ENCODE peak calls at places on chromosomes 3 and 15, in five cellular contexts. T is GM12878, V is fibroblast of lung, S is neural progenitor cell, K is SK-N-SH. E is an unnamed sample.

GRCh38 chr15:41790756-41791546 is 16.7 kb downstream of the MAPKBP1 start:
- DNase-seq in T (no peak), V (peak; percentile 86), S (no peak), K (no peak), E (peak; percentile 80)

GRCh38 chr15:62068071-62068786 is 1.5 kb downstream of the C2CD4A start:
- DNase-seq in T (no peak), V (peak; percentile 48), S (peak; percentile 80), K (peak; percentile 78), E (peak; percentile 21)

GRCh38 chr3:126807795-126808194 is 103.8 kb downstream of the CHCHD6 start:
- DNase-seq in T (no peak), V (peak; percentile 26), S (no peak), K (no peak), E (peak; percentile 63)

GRCh38 chr3:72549819-72550581 is 298.2 kb downstream of the SHQ1 start:
- DNase-seq in T (no peak), V (no peak), S (no peak), K (peak; percentile 37), E (no peak)

GRCh38 chr3:40821316-40821715 is 296.6 kb downstream of the ZNF621 start:
- DNase-seq in T (no peak), V (no peak), S (no peak), K (no peak), E (no peak)

GRCh38 chr3:49602877-49603411 is 48.7 kb downstream of the BSN start:
- DNase-seq in T (no peak), V (no peak), S (no peak), K (no peak), E (peak; percentile 83)

GRCh38 chr15:31554261-31554660 is 227.6 kb downstream of the KLF13 start:
- DNase-seq in T (no peak), V (peak; percentile 92), S (no peak), K (no peak), E (no peak)

GRCh38 chr3:50156549-50156948 is 1.4 kb downstream of the SEMA3F start:
- DNase-seq in T (no peak), V (no peak), S (no peak), K (no peak), E (no peak)

GRCh38 chr15:68352401-68353062 is 75.0 kb downstream of the FEM1B start:
- DNase-seq in T (peak; percentile 21), V (peak; percentile 96), S (no peak), K (no peak), E (peak; percentile 91)

GRCh38 chr3:69770976-69771634 is 31.8 kb downstream of the MITF start:
- DNase-seq in T (no peak), V (peak; percentile 64), S (no peak), K (no peak), E (peak; percentile 52)

GRCh38 chr15:68208136-68208535 is 3.0 kb upstream of the CALML4 start:
- DNase-seq in T (no peak), V (no peak), S (no peak), K (no peak), E (no peak)

GRCh38 chr15:66673410-66674322 is 28.4 kb upstream of the SMAD6 start:
- DNase-seq in T (no peak), V (peak; percentile 51), S (peak; percentile 89), K (no peak), E (no peak)

GRCh38 chr3:27591811-27592210 is 107.6 kb upstream of the SLC4A7 start:
- DNase-seq in T (no peak), V (peak; percentile 65), S (no peak), K (no peak), E (no peak)

GRCh38 chr15:52912172-52912571 is 122.0 kb upstream of the ONECUT1 start:
- DNase-seq in T (no peak), V (no peak), S (peak; percentile 35), K (no peak), E (peak; percentile 56)

GRCh38 chr3:156600834-156601233 is 45.9 kb upstream of the SSR3 start:
- DNase-seq in T (no peak), V (no peak), S (no peak), K (no peak), E (no peak)

GRCh38 chr3:87358066-87358465 is 81.7 kb upstream of the POU1F1 start:
- DNase-seq in T (no peak), V (no peak), S (no peak), K (no peak), E (peak; percentile 1)

GRCh38 chr3:6540981-6541380 is 319.9 kb upstream of the GRM7 start:
- DNase-seq in T (no peak), V (no peak), S (no peak), K (no peak), E (no peak)

GRCh38 chr15:78396976-78397375 is 41.0 kb upstream of the IREB2 start:
- DNase-seq in T (no peak), V (no peak), S (no peak), K (no peak), E (no peak)

GRCh38 chr3:4836516-4836915 is 142.7 kb upstream of the BHLHE40 start:
- DNase-seq in T (no peak), V (no peak), S (no peak), K (no peak), E (no peak)
- H3K9ac ChIP-seq in T (no peak overlapping the region), V (no peak overlapping the region), S (no peak overlapping the region), K (no peak overlapping the region), E (no peak overlapping the region)

GRCh38 chr3:165343185-165343584 is 147.0 kb upstream of the SLITRK3 start:
- DNase-seq in T (no peak), V (no peak), S (no peak), K (no peak), E (no peak)
- H3K4me3 ChIP-seq in T (no peak overlapping the region), V (no peak overlapping the region), S (no peak overlapping the region), K (no peak overlapping the region), E (no peak overlapping the region)

GRCh38 chr3:129561619-129562248 is 18.8 kb downstream of the H1-8 start:
- DNase-seq in T (no peak), V (no peak), S (no peak), K (no peak), E (no peak)

GRCh38 chr3:129559565-129560079 is 16.6 kb downstream of the H1-8 start:
- DNase-seq in T (no peak), V (no peak), S (no peak), K (no peak), E (no peak)

GRCh38 chr3:129560269-129560787 is 17.4 kb downstream of the H1-8 start:
- DNase-seq in T (no peak), V (peak; percentile 23), S (no peak), K (peak; percentile 73), E (no peak)

GRCh38 chr3:129562803-129563202 is 19.8 kb downstream of the H1-8 start:
- DNase-seq in T (no peak), V (no peak), S (no peak), K (no peak), E (no peak)

GRCh38 chr3:129560931-129561594 is 18.1 kb downstream of the H1-8 start:
- DNase-seq in T (no peak), V (peak; percentile 74), S (no peak), K (peak; percentile 91), E (no peak)
- H3K4me2 ChIP-seq in T (no peak overlapping the region), V (peak overlapping the region; percentile 81), S (no peak overlapping the region), K (peak overlapping the region; percentile 78), E (no peak overlapping the region)

GRCh38 chr15:89119489-89120478 is 31.5 kb downstream of the ABHD2 start:
- DNase-seq in T (no peak), V (peak; percentile 54), S (no peak), K (no peak), E (no peak)

GRCh38 chr15:89122532-89123525 is 34.6 kb downstream of the ABHD2 start:
- DNase-seq in T (no peak), V (peak; percentile 83), S (no peak), K (no peak), E (peak; percentile 26)

GRCh38 chr15:89118481-89118989 is 30.3 kb downstream of the ABHD2 start:
- DNase-seq in T (no peak), V (no peak), S (no peak), K (no peak), E (no peak)

GRCh38 chr15:89117790-89118189 is 29.5 kb downstream of the ABHD2 start:
- DNase-seq in T (no peak), V (no peak), S (no peak), K (no peak), E (no peak)

DNA sequence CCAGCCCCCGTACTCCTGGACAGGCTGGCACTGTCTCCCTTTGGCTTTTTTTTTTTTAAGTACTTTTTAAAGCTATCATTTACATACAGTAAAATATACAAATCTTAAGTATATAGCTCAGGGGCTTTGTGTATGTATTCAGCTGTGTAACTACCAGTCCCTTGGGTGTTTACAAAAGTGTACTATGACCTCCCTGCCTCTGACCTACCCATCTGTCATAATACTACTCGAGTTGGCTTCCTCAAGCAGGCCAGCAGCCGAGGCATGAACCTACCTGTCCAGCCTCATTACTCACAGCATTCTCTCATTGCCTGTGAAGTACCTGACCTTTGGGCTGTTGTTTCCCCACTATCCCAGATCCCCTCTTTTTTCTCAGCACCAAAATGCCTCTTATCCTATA is 33.2 kb downstream of the ABHD2 start:
- DNase-seq in T (no peak), V (no peak), S (no peak), K (no peak), E (peak; percentile 77)
- H3K9ac ChIP-seq in T (no peak overlapping the region), V (no peak overlapping the region), S (no peak overlapping the region), K (no peak overlapping the region), E (no peak overlapping the region)

DNA sequence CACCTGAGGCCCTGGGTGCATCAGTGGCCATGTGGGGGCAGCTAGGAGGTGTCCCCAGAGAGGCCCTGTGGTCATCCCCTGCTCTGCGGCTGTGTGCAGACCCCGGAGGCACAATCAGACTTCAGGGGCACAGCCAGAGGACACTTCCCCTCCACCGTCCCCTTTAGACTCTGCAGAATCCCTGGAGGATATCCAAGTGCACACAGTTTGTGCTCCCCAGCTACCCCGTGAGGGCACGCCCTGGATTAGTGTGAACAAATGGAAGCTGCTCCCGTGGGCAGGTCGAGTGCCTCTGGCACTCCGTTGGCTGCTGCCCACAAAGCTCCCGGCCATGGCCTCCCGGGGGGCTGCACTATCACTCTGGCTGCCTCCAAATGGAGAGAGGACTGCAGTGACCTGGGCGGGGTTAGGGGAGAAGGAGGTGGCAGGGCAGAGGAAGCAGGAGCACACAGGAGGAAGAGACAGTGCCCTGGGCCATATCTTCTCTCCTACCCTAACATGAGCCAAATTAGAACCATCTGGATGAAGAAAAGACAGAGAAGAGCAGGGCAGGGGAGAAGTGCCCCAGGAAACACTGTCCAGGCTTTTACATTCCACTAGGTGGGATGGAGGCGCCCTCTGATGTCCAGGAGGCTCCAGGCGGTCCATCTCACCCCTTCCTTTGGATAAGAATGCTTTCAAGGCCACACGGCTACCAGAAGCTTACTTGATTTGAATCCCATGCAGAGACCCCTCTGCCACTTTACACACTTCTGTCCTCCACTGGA is 29.5 kb upstream of the ACAD9 start:
- DNase-seq in T (no peak), V (peak; percentile 14), S (peak; percentile 23), K (peak; percentile 83), E (no peak)
- H3K4me3 ChIP-seq in T (no peak overlapping the region), V (no peak overlapping the region), S (no peak overlapping the region), K (no peak overlapping the region), E (no peak overlapping the region)

DNA sequence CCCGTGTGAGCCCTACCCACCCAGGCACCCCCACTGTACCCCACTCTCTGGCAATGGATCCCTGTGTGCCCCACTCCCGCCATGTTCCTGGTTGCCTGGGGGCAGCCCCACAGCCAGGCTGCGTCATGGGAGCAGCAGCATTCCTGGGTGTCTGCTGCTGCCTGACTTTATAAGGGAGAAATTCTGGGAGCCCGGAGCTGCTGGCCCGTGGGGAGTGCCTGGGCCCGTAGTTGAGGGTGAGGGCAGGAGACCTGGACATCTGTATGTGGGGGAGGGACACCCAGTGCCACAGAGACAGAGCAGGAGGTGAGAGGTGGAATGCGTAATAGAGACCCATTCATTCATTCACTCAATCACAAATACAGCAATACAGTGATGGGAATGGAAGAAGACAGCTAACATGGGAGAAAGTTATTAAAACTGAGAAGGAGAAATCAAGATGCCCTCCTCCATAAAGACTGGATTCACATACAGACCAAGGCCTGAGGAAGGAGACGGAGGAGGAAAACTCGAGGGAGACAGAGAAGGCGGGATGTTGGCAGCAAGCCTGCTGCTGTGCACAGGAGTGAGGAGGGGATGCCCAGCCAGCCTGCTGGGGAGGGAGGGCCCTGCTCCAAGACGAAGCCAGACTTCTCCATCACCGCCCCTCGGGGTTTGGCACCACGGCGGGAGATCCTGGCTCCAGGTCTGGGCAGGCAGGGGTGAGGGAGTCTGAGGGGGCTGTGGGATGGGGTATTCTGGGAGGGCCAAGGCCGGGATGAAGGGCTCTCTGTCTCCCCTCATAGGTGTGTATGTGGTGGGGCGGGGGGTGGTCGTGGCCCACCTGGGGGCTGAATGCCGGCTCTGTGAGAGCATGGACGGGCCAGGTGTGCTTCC is 14.9 kb downstream of the CSPG4 start:
- DNase-seq in T (no peak), V (peak; percentile 32), S (no peak), K (no peak), E (no peak)
- H3K4me2 ChIP-seq in T (no peak overlapping the region), V (no peak overlapping the region), S (no peak overlapping the region), K (no peak overlapping the region), E (peak overlapping the region; percentile 58)